ENCODE peak calls at places on chromosomes 16 and 17, in eight cellular contexts. Y, E, F, A, D, J, S and M are unnamed samples.

GRCh38 chr16:48317614-48318013 is 67.6 kb downstream of the SIAH1 start:
- DNase-seq in D (no peak), J (no peak), Y (peak; percentile 67), S (no peak), E (no peak), F (no peak), A (no peak), M (no peak)

GRCh38 chr17:79760197-79760906 is 17.6 kb upstream of the CBX2 start:
- DNase-seq in E (no peak), A (no peak), J (no peak), Y (no peak), S (no peak), F (no peak), D (no peak), M (no peak)

GRCh38 chr17:32912218-32912897 is 15.6 kb upstream of the TMEM98 start:
- DNase-seq in A (no peak), J (peak; percentile 87), E (peak; percentile 83), F (peak; percentile 84), D (peak; percentile 92), S (peak; percentile 91), Y (peak; percentile 79), M (peak; percentile 84)

GRCh38 chr16:3458278-3458851 is 14.9 kb downstream of the NAA60 start:
- DNase-seq in S (no peak), E (no peak), F (no peak), A (no peak), J (peak; percentile 26), D (no peak), Y (peak; percentile 37), M (no peak)

GRCh38 chr17:16363749-16364536 is 10.7 kb upstream of the CENPV start:
- DNase-seq in J (peak; percentile 80), D (peak; percentile 81), E (peak; percentile 79), F (peak; percentile 94), S (peak; percentile 70), Y (peak; percentile 70), A (no peak), M (peak; percentile 84)

GRCh38 chr17:45296003-45296832 is 20.6 kb downstream of the MAP3K14 start:
- DNase-seq in A (no peak), J (peak; percentile 68), F (no peak), D (no peak), E (no peak), S (no peak), Y (peak; percentile 52), M (no peak)

GRCh38 chr17:34721326-34721725 is 141.9 kb downstream of the TMEM132E start:
- DNase-seq in S (peak; percentile 7), A (no peak), F (no peak), Y (no peak), E (no peak), D (no peak), J (no peak), M (no peak)

GRCh38 chr16:85211247-85211910 is 99.1 kb upstream of the CIBAR2 start:
- DNase-seq in F (no peak), A (no peak), E (no peak), J (no peak), S (no peak), Y (no peak), D (no peak), M (no peak)

GRCh38 chr16:79598341-79599181 is 2.0 kb downstream of the MAF start:
- DNase-seq in D (peak; percentile 62), J (peak; percentile 41), F (no peak), Y (no peak), E (peak; percentile 83), S (peak; percentile 38), A (peak; percentile 46), M (peak; percentile 62)

GRCh38 chr17:64732336-64733006 is 70.4 kb upstream of the SMURF2 start:
- DNase-seq in E (no peak), Y (peak; percentile 65), A (no peak), D (no peak), J (no peak), F (no peak), S (no peak), M (no peak)

GRCh38 chr16:84096447-84097005 is 20.2 kb downstream of the MBTPS1 start:
- DNase-seq in E (no peak), A (no peak), D (peak; percentile 74), S (peak; percentile 72), J (peak; percentile 49), Y (no peak), F (no peak), M (peak; percentile 48)

GRCh38 chr16:89599451-89599858 is 14.0 kb upstream of the DPEP1 start:
- DNase-seq in J (peak; percentile 61), S (no peak), E (no peak), A (peak; percentile 61), F (no peak), D (no peak), Y (no peak), M (no peak)

GRCh38 chr16:894136-894535 is 76.6 kb downstream of the LMF1 start:
- DNase-seq in E (no peak), S (no peak), Y (no peak), A (no peak), D (no peak), J (no peak), F (no peak), M (no peak)

GRCh38 chr16:65212791-65213190 is 90.9 kb upstream of the CDH11 start:
- DNase-seq in E (no peak), A (no peak), S (no peak), D (no peak), Y (no peak), J (no peak), F (no peak), M (no peak)

GRCh38 chr16:59535298-59535697 is 801.2 kb upstream of the GOT2 start:
- DNase-seq in E (no peak), S (no peak), J (no peak), A (no peak), D (no peak), F (no peak), Y (no peak), M (no peak)

GRCh38 chr16:89279666-89280481 is 62.4 kb downstream of the ZNF778 start:
- DNase-seq in F (no peak), J (no peak), D (no peak), S (no peak), Y (no peak), A (no peak), E (no peak), M (no peak)

DNA sequence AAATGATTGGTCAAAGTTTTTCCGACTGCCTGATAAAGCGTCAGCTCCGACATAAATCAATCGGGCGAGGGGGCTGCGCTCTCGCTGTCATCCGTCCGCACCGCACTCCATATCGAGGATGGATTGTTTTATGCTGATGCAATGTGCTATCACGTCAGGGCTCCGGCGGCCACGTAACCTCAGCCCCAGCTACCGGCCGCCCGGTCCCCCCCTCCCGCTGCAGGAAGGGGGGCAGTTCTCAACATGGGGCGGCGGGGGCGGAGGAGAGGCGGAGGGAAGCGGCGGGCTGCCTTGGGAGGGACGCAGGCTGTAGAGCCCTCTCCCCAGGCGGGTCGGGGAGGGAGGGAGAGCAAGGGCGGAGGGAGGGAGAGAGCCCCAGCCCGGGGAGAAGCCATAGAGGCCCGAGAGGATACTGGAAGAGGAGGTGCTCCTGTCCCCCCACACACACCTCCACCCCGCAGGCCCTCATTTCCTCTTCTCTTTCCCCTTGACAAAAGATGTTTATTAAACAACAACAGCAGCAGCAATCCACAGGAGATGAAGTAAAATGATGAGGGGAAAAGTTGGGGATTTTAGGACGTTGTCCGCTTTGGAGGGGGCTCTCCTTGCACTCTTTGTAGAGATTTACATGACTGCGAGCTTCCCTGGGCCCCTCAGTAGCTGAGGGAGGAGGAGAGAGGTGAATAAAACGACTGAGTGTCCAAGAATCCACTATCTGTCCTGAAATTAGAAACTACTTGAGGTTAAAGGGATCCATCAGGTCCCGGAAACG is 498 bp upstream of the HOXB9 start:
- DNase-seq in E (no peak), A (no peak), F (no peak), J (peak; percentile 80), S (no peak), Y (peak; percentile 22), D (no peak), M (no peak)
- TF ChIP-seq POLR2AphosphoS5 in E (no peak), A (no peak), F (no peak), J (peak; percentile 23), S (no peak), Y (no peak), D (no peak), M (no peak)

GRCh38 chr17:42016952-42017865 is at the start of gene DNAJC7:
- DNase-seq in E (peak; percentile 96), S (peak; percentile 89), J (peak; percentile 91), D (peak; percentile 96), F (peak; percentile 96), A (peak; percentile 78), Y (peak; percentile 89), M (peak; percentile 93)
- TF ChIP-seq POLR2A in E (peak; percentile 40), S (peak; percentile 67), J (peak; percentile 81), D (no peak), F (peak; percentile 42), A (peak; percentile 84), Y (peak; percentile 91), M (no peak)

DNA sequence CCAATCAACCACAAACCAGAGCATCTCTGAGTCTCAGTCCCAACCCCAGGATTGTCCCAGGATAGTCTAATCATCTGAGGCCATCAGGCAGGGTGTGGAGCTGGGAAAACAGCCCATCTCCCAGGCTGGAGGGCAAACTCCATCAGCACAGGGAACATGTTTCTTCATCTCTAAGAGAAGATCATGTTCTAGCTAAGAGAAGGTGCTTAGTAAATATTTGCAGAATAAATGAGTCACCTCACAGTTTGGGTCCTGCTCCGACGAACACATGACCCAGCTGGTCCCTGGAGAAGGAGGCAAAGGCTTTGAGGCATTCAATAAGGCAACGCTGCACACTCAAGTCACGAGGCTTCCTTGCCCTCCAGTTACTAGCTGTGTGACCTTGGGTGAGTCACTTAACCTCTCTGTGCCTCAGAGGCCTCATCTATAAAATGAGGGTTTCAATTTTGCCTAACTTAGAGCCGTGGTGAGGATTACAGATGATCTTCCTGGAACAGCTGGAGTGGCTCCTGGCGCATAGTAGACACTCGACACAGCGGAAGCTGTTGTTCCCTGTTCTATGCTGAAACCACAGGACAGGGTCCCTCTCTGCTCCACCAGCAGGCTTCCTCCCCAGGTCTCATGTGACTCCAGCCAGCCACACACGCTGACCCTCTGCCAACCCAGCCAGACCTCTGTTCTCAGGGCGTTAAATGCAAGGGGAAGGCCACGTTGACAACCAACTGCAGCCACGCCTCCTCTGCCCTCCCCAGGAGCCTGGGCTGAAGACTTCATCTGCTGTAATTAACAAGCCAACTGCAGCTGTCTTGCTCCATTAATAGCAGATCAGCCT is 10.3 kb upstream of the RPL38 start:
- DNase-seq in J (peak; percentile 62), F (no peak), S (peak; percentile 57), A (no peak), Y (no peak), D (peak; percentile 69), E (peak; percentile 90), M (peak; percentile 43)
- H3K27ac ChIP-seq in J (peak overlapping the region; percentile 31), F (no peak overlapping the region), S (no peak overlapping the region), A (no peak overlapping the region), Y (no peak overlapping the region), D (no peak overlapping the region), E (peak overlapping the region; percentile 21), M (peak overlapping the region; percentile 43)

DNA sequence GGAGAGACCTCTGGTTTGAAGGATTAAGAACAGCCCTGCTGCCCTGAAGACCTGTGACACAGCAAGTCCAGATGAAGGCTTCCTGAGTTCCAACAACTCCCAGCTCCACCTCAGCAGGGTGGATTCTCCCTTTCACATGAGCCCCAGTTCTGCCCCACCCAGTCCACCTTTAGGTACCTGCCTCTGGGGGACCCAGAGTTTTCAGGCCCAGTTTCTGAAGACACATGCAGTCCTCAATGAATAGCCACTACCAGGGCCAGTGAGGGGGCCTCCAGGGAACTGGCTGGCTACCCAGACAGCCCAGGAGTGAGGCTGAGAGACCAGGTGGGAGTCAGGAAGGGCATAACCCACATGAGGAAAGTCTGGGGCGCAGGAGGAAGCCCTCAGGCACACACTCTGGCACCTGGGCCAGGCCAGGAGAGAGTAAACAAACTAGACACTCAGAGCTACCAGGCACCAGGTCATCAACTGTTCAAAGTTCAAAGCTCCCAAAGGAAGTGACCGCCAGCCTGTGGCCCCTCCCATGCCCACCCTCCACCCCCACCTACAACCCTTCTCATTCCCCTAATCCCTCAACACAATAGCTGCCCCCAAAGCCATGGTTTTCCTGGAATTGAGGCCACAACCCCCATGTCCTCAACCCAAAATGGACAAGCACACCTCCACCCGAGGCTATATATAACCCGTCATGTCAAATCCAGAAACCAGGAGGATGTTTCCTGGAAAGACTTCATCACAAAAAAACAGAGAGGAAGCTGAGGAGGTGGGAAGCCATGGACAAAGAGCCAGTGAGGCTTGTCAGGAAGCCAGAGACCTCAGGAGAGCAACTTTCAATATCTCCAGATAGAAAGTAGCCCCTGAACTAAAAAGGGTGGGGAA is 2.1 kb downstream of the MYO18A start:
- DNase-seq in Y (no peak), F (no peak), J (peak; percentile 74), D (peak; percentile 65), A (no peak), E (no peak), S (no peak), M (peak; percentile 61)
- TF ChIP-seq POLR2AphosphoS5 in Y (no peak), F (no peak), J (no peak), D (no peak), A (no peak), E (no peak), S (no peak), M (no peak)